ENCODE peak calls at places on chromosomes 3 and 15, in seven cellular contexts. F, M, C, X, N, E and U are unnamed samples. For H3K27me3, the result is how much of the 10 kb centered on the place peaks cover.

GRCh38 chr15:80242132-80242769 is 9.8 kb downstream of the CTXND1 start:
- DNase-seq in F (no peak), M (peak), C (no peak), X (no peak), N (no peak), E (peak), U (no peak)

GRCh38 chr15:59224474-59224873 is 17.8 kb downstream of the LDHAL6B start:
- DNase-seq in F (peak), M (no peak), C (peak), X (no peak), N (peak), E (no peak), U (peak)

GRCh38 chr15:70870066-70870465 is 16.1 kb upstream of the LARP6 start:
- DNase-seq in F (no peak), M (no peak), C (no peak), X (no peak), N (no peak), E (peak), U (no peak)

GRCh38 chr15:76360416-76360815 is 23.8 kb downstream of the ISL2 start:
- DNase-seq in F (no peak), M (no peak), C (no peak), X (no peak), N (no peak), E (no peak), U (no peak)

GRCh38 chr15:75542386-75542797 is 36.7 kb downstream of the PTPN9 start:
- DNase-seq in F (no peak), M (peak), C (no peak), X (no peak), N (no peak), E (no peak), U (no peak)

GRCh38 chr15:78808550-78808949 is 2.7 kb downstream of the ADAMTS7 start:
- DNase-seq in F (no peak), M (peak), C (no peak), X (no peak), N (no peak), E (peak), U (no peak)

GRCh38 chr3:104584702-104585101 is 782.0 kb upstream of the ALCAM start:
- DNase-seq in F (no peak), M (no peak), C (no peak), X (no peak), N (no peak), E (peak), U (no peak)

GRCh38 chr15:63085289-63085688 is 36.4 kb upstream of the LACTB start:
- DNase-seq in F (no peak), M (no peak), C (no peak), X (no peak), N (no peak), E (no peak), U (no peak)

GRCh38 chr3:189212681-189213080 is 40.9 kb downstream of the TPRG1 start:
- DNase-seq in F (no peak), M (no peak), C (no peak), X (no peak), N (no peak), E (no peak), U (no peak)

GRCh38 chr3:172717493-172718088 is 6.7 kb upstream of the NCEH1 start:
- DNase-seq in F (no peak), M (no peak), C (no peak), X (no peak), N (no peak), E (no peak), U (no peak)

DNA sequence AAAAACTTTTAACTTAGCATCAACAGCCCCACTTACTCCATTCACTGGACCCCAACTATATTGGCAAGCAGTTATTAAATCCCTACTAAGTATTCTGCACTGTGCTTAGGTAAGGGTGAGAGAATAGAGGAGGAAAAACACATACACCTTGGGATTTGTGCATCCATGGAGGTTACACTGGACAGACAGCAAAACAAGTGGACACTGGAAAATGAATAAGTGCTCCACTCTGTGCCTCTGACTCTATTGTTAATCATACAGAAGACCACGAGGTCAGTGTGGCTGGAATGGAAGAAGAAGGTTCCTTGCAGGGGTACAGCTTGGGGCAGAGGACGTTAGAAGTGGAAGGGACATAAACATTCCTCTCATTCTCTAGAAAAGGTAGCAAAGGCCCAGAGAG is 3.2 kb downstream of the ADCY5 start:
- DNase-seq in F (no peak), M (no peak), C (no peak), X (no peak), N (no peak), E (no peak), U (no peak)
- H3K4me3 ChIP-seq in F (peak), M (no peak), C (peak), X (no peak), N (no peak), E (no peak), U (peak)

DNA sequence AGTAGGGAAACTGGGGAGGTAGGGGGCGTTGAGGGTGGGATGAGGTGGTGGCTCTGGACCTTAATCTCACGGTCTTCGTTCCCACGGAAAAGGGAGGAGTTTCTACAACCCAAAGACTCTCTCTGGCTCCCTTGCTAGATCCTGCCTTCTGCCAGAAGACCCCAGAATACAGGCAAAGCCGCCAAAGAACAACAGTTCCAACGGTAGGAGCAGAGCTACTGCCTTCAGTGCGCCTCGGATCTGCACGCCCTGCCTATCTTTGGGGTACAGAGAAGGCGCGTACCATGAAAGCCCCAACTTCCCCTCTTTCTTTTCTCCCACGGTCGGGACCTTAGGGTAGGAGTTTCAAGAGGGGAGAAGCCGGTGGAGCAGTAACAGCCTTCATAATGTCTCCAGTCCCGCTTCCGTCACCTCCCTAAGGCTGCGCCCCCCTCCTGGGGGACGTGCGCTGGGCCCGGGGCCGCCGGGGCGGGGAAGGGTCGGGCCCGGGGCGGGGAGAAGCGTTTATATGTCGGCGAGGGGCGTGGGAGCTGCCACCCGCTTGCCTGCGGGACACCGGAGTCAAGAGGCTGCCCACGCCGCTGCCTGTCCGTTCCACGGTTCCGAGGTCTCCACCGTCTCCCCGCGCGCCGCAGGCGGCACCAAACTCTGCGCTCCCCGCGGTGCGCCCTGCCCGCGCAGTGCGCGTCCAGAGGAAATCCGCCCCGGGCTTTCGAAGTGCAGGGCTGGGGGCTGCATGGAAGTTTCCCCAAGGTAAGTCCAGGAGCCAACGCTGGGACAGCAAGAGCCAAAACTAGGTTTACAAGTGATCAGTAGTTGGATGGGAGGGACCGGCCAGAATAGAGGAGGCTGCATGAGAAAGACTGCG is at the start of gene COL6A6:
- DNase-seq in F (peak), M (no peak), C (no peak), X (no peak), N (no peak), E (peak), U (peak)
- H3K27me3 ChIP-seq in F (under half), M (under half), C (under half), X (under half), N (under half), E (under half), U (half or more)

DNA sequence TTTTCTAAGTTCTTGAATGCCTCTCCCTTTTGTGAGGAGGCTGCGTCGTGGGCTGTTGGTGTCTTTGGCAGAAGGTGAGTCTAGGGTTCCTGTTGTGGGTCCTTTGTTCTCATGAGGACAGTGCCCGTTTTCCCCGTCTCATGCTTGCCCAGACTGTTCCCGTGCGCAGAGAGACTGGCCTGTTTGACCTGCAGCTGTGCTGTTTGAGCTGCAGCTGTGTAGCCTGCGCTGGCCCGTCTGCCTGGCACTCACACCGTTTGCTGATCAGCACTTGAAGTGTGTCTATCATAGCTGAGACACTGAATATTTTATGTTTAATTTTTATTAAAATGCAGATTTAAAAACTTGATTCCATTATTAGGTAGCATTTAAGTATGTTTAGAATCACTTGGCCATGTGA is 9.9 kb downstream of the GOLGA6L2 start:
- DNase-seq in F (no peak), M (no peak), C (no peak), X (no peak), N (no peak), E (no peak), U (no peak)
- H3K4me3 ChIP-seq in F (no peak), M (no peak), C (no peak), X (no peak), N (no peak), E (no peak), U (no peak)

GRCh38 chr3:14847613-14848541 is 29.1 kb downstream of the FGD5 start:
- DNase-seq in F (peak), M (no peak), C (peak), X (no peak), N (peak), E (no peak), U (peak)

GRCh38 chr3:14846481-14846880 is 27.7 kb downstream of the FGD5 start:
- DNase-seq in F (no peak), M (no peak), C (no peak), X (no peak), N (no peak), E (no peak), U (no peak)

GRCh38 chr3:14844386-14845170 is 25.8 kb downstream of the FGD5 start:
- DNase-seq in F (no peak), M (no peak), C (no peak), X (no peak), N (no peak), E (no peak), U (no peak)

GRCh38 chr3:14845180-14845579 is 26.4 kb downstream of the FGD5 start:
- DNase-seq in F (no peak), M (no peak), C (no peak), X (no peak), N (no peak), E (no peak), U (no peak)

DNA sequence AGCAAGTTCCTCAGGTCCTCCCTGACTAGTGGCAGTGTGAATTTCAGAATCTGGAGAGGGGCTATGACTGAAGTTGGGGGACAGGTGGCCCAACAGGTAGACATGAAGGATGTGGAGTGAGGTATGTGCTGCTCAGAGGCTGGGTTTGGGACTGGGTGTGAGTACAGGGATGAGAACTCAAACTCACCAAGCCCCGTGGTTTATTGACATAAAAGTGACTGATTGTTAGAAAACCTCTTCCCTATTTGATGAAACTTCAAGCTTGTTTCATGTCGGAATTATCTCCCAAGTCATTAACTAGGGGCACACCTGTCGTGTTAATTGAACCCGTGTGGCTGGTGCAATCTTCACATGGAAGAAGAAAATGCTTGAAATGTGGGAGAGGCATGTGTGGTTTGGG is 27.1 kb downstream of the FGD5 start:
- DNase-seq in F (no peak), M (no peak), C (no peak), X (no peak), N (no peak), E (no peak), U (no peak)
- H3K27me3 ChIP-seq in F (under half), M (under half), C (under half), X (under half), N (under half), E (under half), U (under half)

GRCh38 chr3:106345353-106346027 is 476.7 kb upstream of the CBLB start:
- DNase-seq in F (no peak), M (no peak), C (no peak), X (no peak), N (no peak), E (peak), U (no peak)
- H3K4me3 ChIP-seq in F (no peak), M (no peak), C (no peak), X (no peak), N (no peak), E (no peak), U (no peak)

DNA sequence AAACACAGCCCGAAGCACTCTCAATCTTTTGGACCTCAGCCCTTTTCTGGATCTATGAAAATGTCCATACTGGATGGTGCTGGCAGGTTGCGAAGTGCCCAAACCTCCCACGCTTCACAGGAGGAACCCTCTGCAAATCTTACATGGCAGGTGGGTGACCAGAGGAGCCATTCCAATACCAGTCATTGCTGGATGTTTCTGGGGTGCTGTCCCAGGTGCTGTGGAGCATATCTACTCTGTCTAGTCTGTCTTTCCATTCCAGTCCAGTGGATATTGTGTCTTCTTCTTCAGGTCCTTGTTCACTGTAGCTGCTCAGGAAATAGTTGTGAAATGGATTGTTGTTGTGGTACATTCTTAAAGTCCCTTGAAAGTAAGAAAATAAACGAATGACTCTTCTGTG is 10.7 kb upstream of the ADIPOQ start:
- DNase-seq in F (no peak), M (no peak), C (no peak), X (no peak), N (no peak), E (no peak), U (no peak)
- H3K27me3 ChIP-seq in F (under half), M (under half), C (under half), X (under half), N (under half), E (under half), U (half or more)